ENCODE peak calls at places on chromosome X, in nine cellular contexts. Q is A673, G is heart left ventricle, C is BJ, K is spleen, H is astrocyte, U is adrenal gland, S is left ventricle myocardium inferior, W is WERI-Rb-1. E is an unnamed sample.

GRCh38 chrX:28189011-28189410 is 207.8 kb upstream of the DCAF8L1 start:
- DNase-seq in G (no peak), W (no peak), S (no peak), C (no peak), H (peak; percentile 86), U (no peak), K (no peak), Q (no peak), E (no peak)

GRCh38 chrX:68648960-68649359 is 1.5 kb downstream of the STARD8 start:
- DNase-seq in K (no peak), U (no peak), S (no peak), G (no peak), Q (no peak), C (no peak), W (no peak), H (peak; percentile 14), E (peak; percentile 45)

GRCh38 chrX:147877726-147878125 is 34.0 kb upstream of the FMR1 start:
- DNase-seq in H (no peak), W (no peak), K (no peak), S (no peak), U (no peak), G (no peak), Q (no peak), C (no peak), E (no peak)

GRCh38 chrX:63349307-63349706 is 1.8 kb downstream of the SPIN4 start:
- DNase-seq in H (no peak), G (no peak), K (no peak), C (no peak), Q (no peak), U (no peak), W (no peak), S (no peak), E (peak; percentile 5)

GRCh38 chrX:17473021-17473420 is 98.0 kb downstream of the NHS start:
- DNase-seq in S (no peak), G (no peak), W (no peak), C (no peak), H (no peak), Q (no peak), U (no peak), K (no peak), E (no peak)

GRCh38 chrX:150363561-150364346 is 637 bp downstream of the MAMLD1 start:
- DNase-seq in W (no peak), S (peak; percentile 19), U (no peak), G (no peak), Q (peak; percentile 64), H (no peak), K (peak; percentile 80), C (no peak), E (peak; percentile 78)

GRCh38 chrX:46698691-46699090 is 60.2 kb downstream of the SLC9A7 start:
- DNase-seq in Q (no peak), W (no peak), H (peak; percentile 45), U (no peak), S (no peak), K (no peak), G (no peak), C (no peak), E (no peak)

GRCh38 chrX:133697656-133698055 is 282.4 kb upstream of the GPC4 start:
- DNase-seq in Q (no peak), U (no peak), S (no peak), C (no peak), W (no peak), K (no peak), H (no peak), G (no peak), E (no peak)

GRCh38 chrX:44872817-44873414 is at the start of gene KDM6A:
- DNase-seq in H (peak; percentile 95), U (peak; percentile 99), Q (peak; percentile 99), C (peak; percentile 70), K (peak; percentile 100), G (peak; percentile 99), W (peak; percentile 100), S (peak; percentile 97), E (peak; percentile 95)

GRCh38 chrX:118675966-118676349 is 51.4 kb upstream of the IL13RA1 start:
- DNase-seq in U (no peak), G (no peak), W (no peak), H (no peak), S (no peak), C (no peak), Q (no peak), K (no peak), E (no peak)

GRCh38 chrX:96098471-96098870 is 586.2 kb upstream of the DIAPH2 start:
- DNase-seq in K (no peak), W (no peak), C (no peak), S (no peak), G (no peak), U (no peak), Q (no peak), H (no peak), E (no peak)

GRCh38 chrX:70354726-70355125 is 64.8 kb downstream of the KIF4A start:
- DNase-seq in C (no peak), Q (no peak), G (no peak), W (no peak), K (no peak), H (no peak), U (no peak), S (no peak), E (no peak)
- H3K36me3 ChIP-seq in C (no peaks in the 10 kb centered on the region), Q (peaks cover 9% of the 10 kb centered on the region), G (no peaks in the 10 kb centered on the region), W (peaks cover 18% of the 10 kb centered on the region), K (no peaks in the 10 kb centered on the region), H (no peaks in the 10 kb centered on the region), U (no peaks in the 10 kb centered on the region), S (no peaks in the 10 kb centered on the region), E (peaks cover 3% of the 10 kb centered on the region)

GRCh38 chrX:119757979-119758681 is at the start of gene SOWAHD:
- DNase-seq in G (no peak), Q (no peak), H (no peak), U (peak; percentile 33), S (peak; percentile 38), C (no peak), K (peak; percentile 90), W (peak; percentile 29), E (peak; percentile 85)
- H3K4me3 ChIP-seq in G (peak within 1 kb of the TSS; percentile 53), Q (peak within 1 kb of the TSS; percentile 55), H (peak within 1 kb of the TSS; percentile 23), U (no peak within 1 kb of the TSS), S (peak within 1 kb of the TSS; percentile 65), C (peak within 1 kb of the TSS; percentile 47), K (peak within 1 kb of the TSS; percentile 66), W (peak within 1 kb of the TSS; percentile 53), E (peak within 1 kb of the TSS; percentile 54)

DNA sequence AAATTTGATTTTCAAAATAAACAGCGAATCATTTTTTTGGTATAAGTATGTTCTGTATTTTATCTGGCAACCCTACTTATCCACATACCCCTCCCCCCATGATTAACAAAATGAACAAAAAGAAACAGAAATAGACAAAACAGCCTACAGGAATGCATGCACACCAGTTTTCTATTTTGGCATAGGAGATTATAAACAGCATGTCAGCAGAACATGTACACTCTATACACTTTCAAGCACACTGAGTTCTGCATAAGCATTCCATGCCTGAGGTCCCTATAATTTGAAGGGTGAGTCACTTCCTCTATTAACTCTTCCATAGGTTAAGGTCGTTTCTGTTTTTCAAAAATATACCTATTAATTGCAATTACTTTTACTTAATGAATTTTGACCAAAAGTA is 28.0 kb upstream of the ZNF280C start:
- DNase-seq in W (no peak), G (no peak), C (no peak), H (no peak), Q (peak; percentile 56), U (no peak), S (no peak), K (no peak), E (no peak)
- H3K27me3 ChIP-seq in W (peaks cover 3% of the 10 kb centered on the region), G (no peaks in the 10 kb centered on the region), C (peaks cover 2% of the 10 kb centered on the region), H (no peaks in the 10 kb centered on the region), Q (no peaks in the 10 kb centered on the region), U (peaks cover 8% of the 10 kb centered on the region), S (no peaks in the 10 kb centered on the region), K (no peaks in the 10 kb centered on the region), E (no peaks in the 10 kb centered on the region)

DNA sequence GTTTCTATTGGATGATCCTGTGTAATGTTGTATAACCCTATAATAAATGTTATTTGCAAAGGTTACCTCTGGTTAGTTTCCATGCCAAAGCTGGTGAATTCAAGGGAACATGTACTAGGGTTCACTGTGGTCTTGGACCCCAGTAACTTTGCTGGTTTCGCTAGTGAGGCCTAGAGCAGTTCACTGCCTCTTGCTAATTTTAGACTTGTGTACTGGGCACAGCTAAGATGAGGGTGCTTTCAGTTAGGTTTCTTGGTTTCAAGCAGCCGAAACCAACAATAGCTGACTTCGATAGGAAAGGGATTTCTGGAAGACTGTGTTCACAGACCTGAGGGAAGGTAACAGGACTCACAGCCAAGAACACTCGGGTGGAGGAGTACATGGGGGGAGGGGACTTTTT is 215.5 kb upstream of the BCOR start:
- DNase-seq in W (no peak), K (no peak), G (no peak), S (no peak), H (no peak), Q (no peak), C (no peak), U (no peak), E (no peak)
- H3K36me3 ChIP-seq in W (no peaks in the 10 kb centered on the region), K (no peaks in the 10 kb centered on the region), G (no peaks in the 10 kb centered on the region), S (no peaks in the 10 kb centered on the region), H (no peaks in the 10 kb centered on the region), Q (no peaks in the 10 kb centered on the region), C (no peaks in the 10 kb centered on the region), U (no peaks in the 10 kb centered on the region), E (no peaks in the 10 kb centered on the region)

DNA sequence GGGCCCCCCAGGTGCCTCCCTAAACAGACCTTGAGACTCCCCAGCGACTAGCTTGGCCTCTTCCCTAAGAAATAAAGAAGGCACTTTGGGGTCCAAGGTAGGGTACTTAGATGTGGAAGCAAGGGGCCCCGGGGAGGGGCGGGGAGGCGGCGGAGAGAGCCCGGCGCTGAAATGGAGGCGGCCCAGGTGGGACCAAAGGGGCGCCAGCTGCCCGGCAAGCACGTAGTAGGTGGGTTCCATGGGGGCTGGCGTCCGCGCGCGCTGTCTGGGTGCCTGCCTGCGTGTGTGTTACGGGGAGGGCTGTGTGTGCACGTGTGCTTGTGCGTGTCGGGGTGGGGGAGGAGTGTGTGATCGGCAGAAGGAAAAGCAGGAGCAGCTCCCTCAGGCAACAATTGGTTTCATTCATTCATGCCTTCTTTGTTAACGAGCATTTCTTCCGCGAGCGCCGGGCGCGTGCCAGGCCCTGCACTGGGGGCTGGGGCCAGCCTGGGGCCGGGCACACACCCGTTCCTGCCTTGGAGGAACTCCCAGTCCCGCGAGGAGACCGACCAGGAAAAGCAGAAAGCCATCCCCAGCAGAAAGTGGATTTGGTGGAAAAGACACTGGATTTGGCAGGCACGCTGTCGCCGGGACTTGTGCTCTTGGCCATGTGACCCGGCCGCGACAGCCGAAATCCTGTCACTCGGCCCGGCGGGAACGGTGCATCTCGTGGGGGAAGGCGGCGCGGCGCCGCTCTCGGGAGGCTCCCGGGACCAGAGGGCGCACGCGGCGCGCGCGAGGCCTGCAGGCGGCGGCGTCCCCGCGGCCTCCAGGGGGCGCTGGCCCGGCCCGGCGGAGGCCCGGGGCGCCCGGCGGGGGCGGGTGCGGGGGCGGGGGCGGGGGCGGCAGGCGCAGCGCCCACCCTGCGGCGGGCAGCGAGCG is 3.3 kb upstream of the DUSP9 start:
- DNase-seq in G (peak; percentile 21), S (no peak), C (no peak), K (peak; percentile 66), H (no peak), W (peak; percentile 51), U (no peak), Q (peak; percentile 37), E (peak; percentile 87)
- H3K4me3 ChIP-seq in G (no peak overlapping the region), S (peak overlapping the region; percentile 46), C (peak overlapping the region; percentile 2), K (no peak overlapping the region), H (no peak overlapping the region), W (peak overlapping the region; percentile 41), U (no peak overlapping the region), Q (peak overlapping the region; percentile 29), E (peak overlapping the region; percentile 28)

GRCh38 chrX:140510306-140510676 is 5.4 kb upstream of the SOX3 start:
- DNase-seq in Q (no peak), U (no peak), G (no peak), W (no peak), S (no peak), K (no peak), C (no peak), H (no peak), E (peak; percentile 73)
- H3K27me3 ChIP-seq in Q (peaks cover 51% of the 10 kb centered on the region), U (peaks cover 83% of the 10 kb centered on the region), G (peaks cover 64% of the 10 kb centered on the region), W (peaks cover 75% of the 10 kb centered on the region), S (peaks cover 96% of the 10 kb centered on the region), K (peaks cover 4% of the 10 kb centered on the region), C (peaks cover 14% of the 10 kb centered on the region), H (peaks cover 37% of the 10 kb centered on the region), E (peaks cover 69% of the 10 kb centered on the region)

GRCh38 chrX:1434871-1435240 is 17.9 kb downstream of the ASMTL start:
- DNase-seq in Q (no peak), C (no peak), G (peak; percentile 14), U (no peak), S (no peak), W (no peak), H (no peak), K (peak; percentile 58), E (no peak)
- H3K36me3 ChIP-seq in Q (peaks cover 5% of the 10 kb centered on the region), C (peaks cover 12% of the 10 kb centered on the region), G (peaks cover 4% of the 10 kb centered on the region), U (peaks cover 5% of the 10 kb centered on the region), S (peaks cover 61% of the 10 kb centered on the region), W (peaks cover 33% of the 10 kb centered on the region), H (peaks cover 2% of the 10 kb centered on the region), K (peaks cover 54% of the 10 kb centered on the region), E (peaks cover 20% of the 10 kb centered on the region)

E was measured in H7.